ENCODE peak calls at places on chromosomes 11 and 22, in seven cellular contexts. S is kidney epithelial cell, Q is neural progenitor cell, Z is adrenal gland, D is esophagus squamous epithelium, C is stomach, Y is Caco-2. N is an unnamed sample.
A peak's percentile ranks its signal among the peaks of the same experiment; 100 is the strongest.

GRCh38 chr11:68269414-68270081 is 2.2 kb downstream of the C11orf24 start:
- DNase-seq in S (peak; percentile 63), Q (no peak), Z (no peak), D (no peak), C (no peak), Y (no peak), N (no peak)

GRCh38 chr11:17021550-17021949 is 7.3 kb upstream of the PLEKHA7 start:
- DNase-seq in S (no peak), Q (peak; percentile 33), Z (no peak), D (no peak), C (no peak), Y (no peak), N (no peak)

GRCh38 chr11:68377389-68377795 is 65.0 kb downstream of the LRP5 start:
- DNase-seq in S (no peak), Q (no peak), Z (peak; percentile 76), D (no peak), C (no peak), Y (no peak), N (no peak)

GRCh38 chr11:84721561-84721961 is 905.6 kb downstream of the DLG2 start:
- DNase-seq in S (no peak), Q (no peak), Z (no peak), D (no peak), C (no peak), Y (no peak), N (no peak)

GRCh38 chr11:74449369-74449931 is 17.9 kb downstream of the KCNE3 start:
- DNase-seq in S (peak; percentile 43), Q (peak; percentile 83), Z (peak; percentile 67), D (no peak), C (peak; percentile 29), Y (peak; percentile 81), N (no peak)

GRCh38 chr22:44341431-44342346 is 28.9 kb upstream of the SHISAL1 start:
- DNase-seq in S (no peak), Q (peak; percentile 85), Z (no peak), D (no peak), C (peak; percentile 79), Y (peak; percentile 82), N (no peak)

GRCh38 chr11:59668188-59668949 is 468 bp downstream of the PATL1 start:
- DNase-seq in S (no peak), Q (peak; percentile 94), Z (peak; percentile 87), D (peak; percentile 22), C (peak; percentile 31), Y (peak; percentile 71), N (peak; percentile 47)

GRCh38 chr11:116275634-116276033 is 497.2 kb downstream of the BUD13 start:
- DNase-seq in S (peak; percentile 10), Q (no peak), Z (peak; percentile 51), D (no peak), C (no peak), Y (no peak), N (no peak)

GRCh38 chr11:94732617-94733292 is 35.4 kb upstream of the AMOTL1 start:
- DNase-seq in S (no peak), Q (no peak), Z (peak; percentile 50), D (no peak), C (no peak), Y (no peak), N (no peak)

GRCh38 chr11:105915036-105915435 is 107.0 kb downstream of the MSANTD4 start:
- DNase-seq in S (no peak), Q (peak; percentile 31), Z (no peak), D (no peak), C (no peak), Y (no peak), N (no peak)

GRCh38 chr11:119843760-119844330 is 114.8 kb upstream of the NECTIN1 start:
- DNase-seq in S (no peak), Q (no peak), Z (no peak), D (no peak), C (no peak), Y (no peak), N (no peak)

GRCh38 chr11:75055511-75055910 is 41.2 kb downstream of the OR2AT4 start:
- DNase-seq in S (no peak), Q (no peak), Z (no peak), D (no peak), C (no peak), Y (no peak), N (no peak)

GRCh38 chr22:36336246-36337182 is 51.3 kb downstream of the MYH9 start:
- DNase-seq in S (no peak), Q (no peak), Z (peak; percentile 81), D (no peak), C (no peak), Y (no peak), N (no peak)

GRCh38 chr22:30195245-30196140 is 51.1 kb downstream of the LIF start:
- DNase-seq in S (no peak), Q (no peak), Z (no peak), D (no peak), C (no peak), Y (no peak), N (no peak)

GRCh38 chr11:36376888-36377758 is 81.0 kb downstream of the PRR5L start:
- DNase-seq in S (no peak), Q (peak; percentile 85), Z (peak; percentile 46), D (no peak), C (peak; percentile 43), Y (peak; percentile 45), N (peak; percentile 45)

GRCh38 chr22:49979587-49980264 is 19.2 kb downstream of the PIM3 start:
- DNase-seq in S (no peak), Q (peak; percentile 73), Z (no peak), D (no peak), C (peak; percentile 70), Y (peak; percentile 49), N (no peak)

GRCh38 chr11:69416746-69417145 is 64.7 kb upstream of the LINC01488 start:
- DNase-seq in S (no peak), Q (no peak), Z (no peak), D (no peak), C (no peak), Y (no peak), N (no peak)

GRCh38 chr22:39700565-39700964 is 130.0 kb downstream of the CACNA1I start:
- DNase-seq in S (no peak), Q (no peak), Z (no peak), D (no peak), C (no peak), Y (no peak), N (no peak)

GRCh38 chr11:132060546-132060945 is 690.1 kb downstream of the NTM start:
- DNase-seq in S (no peak), Q (no peak), Z (no peak), D (no peak), C (no peak), Y (no peak), N (no peak)

GRCh38 chr11:113514856-113515255 is 39.7 kb upstream of the DRD2 start:
- DNase-seq in S (no peak), Q (no peak), Z (no peak), D (no peak), C (no peak), Y (no peak), N (no peak)

GRCh38 chr11:11787305-11788066 is 54.3 kb upstream of the USP47 start:
- DNase-seq in S (no peak), Q (peak; percentile 84), Z (peak; percentile 77), D (peak; percentile 3), C (peak; percentile 79), Y (peak; percentile 78), N (peak; percentile 57)

GRCh38 chr11:11789735-11790369 is 51.9 kb upstream of the USP47 start:
- DNase-seq in S (no peak), Q (peak; percentile 38), Z (no peak), D (no peak), C (no peak), Y (peak; percentile 43), N (no peak)

GRCh38 chr11:11786771-11787170 is 55.0 kb upstream of the USP47 start:
- DNase-seq in S (no peak), Q (peak; percentile 25), Z (no peak), D (no peak), C (no peak), Y (peak; percentile 23), N (no peak)

GRCh38 chr11:11786234-11786633 is 55.5 kb upstream of the USP47 start:
- DNase-seq in S (no peak), Q (no peak), Z (no peak), D (no peak), C (no peak), Y (no peak), N (no peak)

DNA sequence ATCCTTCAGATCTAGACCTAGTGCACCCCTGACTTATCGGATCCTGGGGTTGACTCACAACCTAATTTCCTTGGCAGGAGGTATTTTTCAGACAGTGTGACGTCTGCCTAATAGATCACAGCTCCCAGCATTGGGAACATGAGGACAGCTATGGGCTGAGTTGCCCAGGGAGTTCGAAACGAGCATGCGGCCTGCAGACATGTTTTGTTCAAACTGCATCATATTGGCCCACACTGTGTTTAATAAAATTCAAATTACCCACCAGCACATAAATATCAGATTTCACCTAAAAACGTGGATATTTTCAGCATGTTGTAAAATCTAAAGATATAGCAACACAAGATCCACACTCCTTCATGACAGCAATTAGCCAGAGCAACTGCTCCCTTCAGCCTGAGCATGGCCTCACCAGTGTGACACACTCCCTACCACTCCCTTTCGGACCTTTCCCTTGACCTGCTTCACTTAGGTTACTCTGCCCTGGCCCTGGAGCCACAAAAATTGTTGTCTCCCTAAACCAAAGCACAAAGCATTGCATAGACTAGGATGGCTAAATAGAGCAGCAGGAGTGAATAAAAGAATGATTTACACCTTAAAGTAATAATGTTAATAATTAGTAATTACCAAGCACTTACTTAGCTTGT is 53.6 kb upstream of the USP47 start:
- DNase-seq in S (no peak), Q (no peak), Z (no peak), D (no peak), C (no peak), Y (no peak), N (no peak)
- TF ChIP-seq CTCF in S (no peak), Q (no peak), Z (no peak), D (peak; percentile 3), C (no peak), Y (no peak), N (no peak)

GRCh38 chr22:20979243-20979809 is 2.8 kb upstream of the LZTR1 start:
- DNase-seq in S (peak; percentile 49), Q (peak; percentile 95), Z (peak; percentile 84), D (no peak), C (peak; percentile 67), Y (no peak), N (peak; percentile 52)
- H3K4me3 ChIP-seq in S (peak overlapping the region; percentile 12), Q (peak overlapping the region; percentile 27), Z (peak overlapping the region; percentile 53), D (no peak overlapping the region), C (peak overlapping the region; percentile 27), Y (no peak overlapping the region), N (no peak overlapping the region)

GRCh38 chr22:25567305-25567704 is 2.8 kb downstream of the GRK3 start:
- DNase-seq in S (no peak), Q (no peak), Z (no peak), D (no peak), C (no peak), Y (no peak), N (no peak)
- TF ChIP-seq CTCF in S (no peak), Q (no peak), Z (no peak), D (no peak), C (no peak), Y (no peak), N (no peak)

DNA sequence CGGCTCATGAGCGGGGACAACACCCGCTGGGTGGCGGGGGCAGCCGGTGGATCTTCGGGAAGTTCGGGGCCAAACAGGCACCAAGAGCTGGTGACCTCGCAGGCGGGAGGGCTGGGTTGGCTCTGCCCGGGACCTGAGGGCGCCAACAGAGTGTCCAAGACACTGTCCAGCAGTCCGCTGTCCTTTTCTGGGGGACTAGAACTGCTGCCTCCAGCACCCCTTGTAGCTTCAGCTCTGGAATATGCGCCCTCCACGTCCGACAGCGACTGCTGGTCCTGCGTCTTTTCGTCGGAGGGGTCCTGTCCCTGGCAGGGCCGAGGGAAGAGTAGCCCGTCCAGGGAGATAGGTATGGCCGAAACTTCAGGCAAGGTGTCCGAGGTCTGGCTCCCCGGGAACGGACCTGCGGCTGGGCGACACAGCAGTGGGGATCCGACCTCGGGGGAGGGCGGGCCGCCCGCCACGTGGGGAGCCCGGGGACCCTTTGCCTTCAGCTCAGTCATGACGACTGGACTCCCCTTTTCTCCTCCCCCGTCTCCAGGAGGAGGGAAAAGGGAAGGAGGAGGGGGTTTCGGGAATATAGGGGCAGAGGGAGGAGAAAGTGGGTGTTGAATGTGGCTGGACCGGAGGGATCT is 926 bp downstream of the PGR start:
- DNase-seq in S (no peak), Q (peak; percentile 36), Z (no peak), D (no peak), C (no peak), Y (no peak), N (no peak)
- H3K4me3 ChIP-seq in S (no peak overlapping the region), Q (peak overlapping the region; percentile 49), Z (peak overlapping the region; percentile 84), D (peak overlapping the region; percentile 32), C (peak overlapping the region; percentile 59), Y (no peak overlapping the region), N (peak overlapping the region; percentile 30)